ENCODE peak calls at places on chromosomes 4 and X, in four cellular contexts. F is A549, P is body of pancreas, X is dorsolateral prefrontal cortex. K is an unnamed sample.

GRCh38 chr4:144399927-144400326 is 246.0 kb upstream of the HHIP start:
- DNase-seq in F (peak; percentile 80), P (no peak), X (no peak), K (peak; percentile 92)

GRCh38 chrX:42704454-42704853 is 73.5 kb downstream of the PPP1R2C start:
- DNase-seq in F (no peak), P (no peak), X (no peak), K (no peak)

GRCh38 chr4:5980436-5981155 is 37.6 kb downstream of the C4orf50 start:
- DNase-seq in F (peak; percentile 14), P (no peak), X (no peak), K (no peak)

GRCh38 chr4:125125256-125125655 is 189.5 kb upstream of the FAT4 start:
- DNase-seq in F (no peak), P (no peak), X (no peak), K (no peak)

GRCh38 chrX:1529328-1529727 is 7.7 kb downstream of the P2RY8 start:
- DNase-seq in F (no peak), P (no peak), X (no peak), K (no peak)

GRCh38 chr4:88809561-88810219 is 112.1 kb upstream of the NAP1L5 start:
- DNase-seq in F (no peak), P (no peak), X (no peak), K (no peak)

GRCh38 chrX:136496359-136496767 is 1.0 kb upstream of the HTATSF1 start:
- DNase-seq in F (no peak), P (no peak), X (no peak), K (no peak)

GRCh38 chr4:55795342-55795741 is 24.2 kb upstream of the EXOC1L start:
- DNase-seq in F (no peak), P (no peak), X (no peak), K (no peak)

GRCh38 chr4:142698541-142698940 is 147.6 kb downstream of the INPP4B start:
- DNase-seq in F (no peak), P (no peak), X (no peak), K (no peak)

GRCh38 chrX:48897157-48897620 is 379 bp downstream of the TIMM17B start:
- DNase-seq in F (peak; percentile 90), P (peak; percentile 86), X (peak; percentile 68), K (no peak)

GRCh38 chr4:122764808-122765189 is 32.3 kb downstream of the BBS12 start:
- DNase-seq in F (peak; percentile 47), P (no peak), X (no peak), K (no peak)

GRCh38 chrX:79081895-79082512 is 62.5 kb upstream of the GPR174 start:
- DNase-seq in F (peak; percentile 22), P (peak; percentile 6), X (no peak), K (no peak)

GRCh38 chr4:123653211-123653610 is 256.6 kb downstream of the SPRY1 start:
- DNase-seq in F (no peak), P (no peak), X (no peak), K (no peak)

GRCh38 chr4:20860878-20861277 is 160.6 kb downstream of the PACRGL start:
- DNase-seq in F (no peak), P (no peak), X (no peak), K (no peak)

GRCh38 chr4:75736862-75737261 is 12.5 kb downstream of the USO1 start:
- DNase-seq in F (no peak), P (no peak), X (no peak), K (no peak)

GRCh38 chr4:72326692-72327632 is 242.1 kb downstream of the ADAMTS3 start:
- DNase-seq in F (peak; percentile 32), P (peak; percentile 11), X (no peak), K (no peak)

GRCh38 chrX:44002569-44002968 is 29.4 kb upstream of the NDP start:
- DNase-seq in F (no peak), P (peak; percentile 5), X (no peak), K (no peak)

GRCh38 chrX:43998374-43998773 is 25.2 kb upstream of the NDP start:
- DNase-seq in F (no peak), P (no peak), X (no peak), K (peak; percentile 6)

DNA sequence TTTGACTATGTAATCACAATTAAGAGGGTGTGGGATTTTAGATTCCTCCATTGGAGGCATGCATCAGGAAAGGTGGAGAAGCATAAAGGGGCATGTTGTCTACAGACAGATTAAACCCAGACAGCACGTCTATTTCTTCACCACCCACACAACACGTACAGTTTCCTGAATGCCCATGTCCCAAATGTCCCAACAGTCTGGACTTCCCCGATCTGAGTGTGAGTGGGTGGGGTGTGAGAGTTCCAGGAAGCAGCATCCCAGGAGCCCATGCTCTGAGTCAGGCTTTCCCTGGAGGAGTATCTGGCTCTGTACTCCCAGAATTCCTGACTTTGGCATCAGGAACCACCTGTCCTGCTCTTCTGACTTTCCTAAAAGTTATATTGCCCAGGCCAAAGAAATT is 30.8 kb upstream of the NDP start:
- DNase-seq in F (no peak), P (peak; percentile 9), X (no peak), K (no peak)
- H3K27ac ChIP-seq in F (no peak overlapping the region), P (no peak overlapping the region), X (no peak overlapping the region), K (no peak overlapping the region)

GRCh38 chr4:185480016-185480732 is 8.6 kb upstream of the CCDC110 start:
- DNase-seq in F (no peak), P (no peak), X (no peak), K (no peak)
- H3K27ac ChIP-seq in F (no peak overlapping the region), P (no peak overlapping the region), X (no peak overlapping the region), K (no peak overlapping the region)

DNA sequence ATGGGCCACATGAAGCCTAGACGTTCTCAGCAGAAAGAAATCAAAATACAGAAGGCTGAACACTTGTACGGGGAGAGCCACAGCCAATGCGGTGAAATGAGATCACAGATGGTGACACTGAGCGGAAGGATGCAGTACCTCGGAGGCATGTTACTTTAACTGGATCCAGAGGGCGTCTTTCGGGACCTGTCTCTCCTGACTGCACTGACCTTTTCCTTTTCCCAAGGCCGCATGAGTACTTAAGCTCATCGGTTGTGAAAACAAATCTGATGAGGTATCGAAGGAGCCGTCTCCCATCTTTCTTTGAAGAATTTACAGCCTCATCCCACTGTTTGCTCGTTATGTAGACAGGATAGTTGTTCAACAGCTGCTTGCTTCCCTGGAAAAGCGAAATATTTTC is 32.5 kb downstream of the BEND4 start:
- DNase-seq in F (no peak), P (no peak), X (no peak), K (no peak)
- H3K27ac ChIP-seq in F (no peak overlapping the region), P (no peak overlapping the region), X (no peak overlapping the region), K (no peak overlapping the region)

GRCh38 chr4:85659626-85660213 is 184.8 kb downstream of the ARHGAP24 start:
- DNase-seq in F (no peak), P (no peak), X (no peak), K (no peak)

GRCh38 chr4:85657143-85657542 is 182.2 kb downstream of the ARHGAP24 start:
- DNase-seq in F (no peak), P (no peak), X (no peak), K (no peak)

GRCh38 chr4:85658766-85659439 is 184.0 kb downstream of the ARHGAP24 start:
- DNase-seq in F (no peak), P (no peak), X (no peak), K (no peak)
- H3K27ac ChIP-seq in F (no peak overlapping the region), P (no peak overlapping the region), X (no peak overlapping the region), K (no peak overlapping the region)

DNA sequence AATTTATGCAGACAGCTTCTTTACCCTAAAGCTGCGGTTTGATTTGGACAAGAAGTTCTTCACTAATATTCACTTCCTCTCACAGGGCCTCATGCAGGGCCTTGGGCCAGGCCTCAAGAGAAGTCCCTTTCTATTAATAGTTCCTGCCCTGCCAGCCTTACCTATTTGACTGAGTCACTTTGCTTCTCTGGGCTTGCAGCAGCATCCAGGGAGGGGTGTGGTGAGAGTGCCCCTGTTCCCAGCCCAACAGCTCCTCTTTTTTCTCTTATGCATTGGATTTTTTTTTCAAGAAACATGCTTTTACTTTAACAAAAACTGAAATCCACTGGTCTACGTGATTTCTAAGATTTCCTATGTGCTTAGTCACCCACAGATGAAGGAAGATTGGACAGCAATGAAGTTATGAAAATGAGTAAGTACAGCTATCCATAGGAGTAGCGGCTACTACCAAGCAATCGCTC is 26.7 kb downstream of the FAM156B start:
- DNase-seq in F (peak; percentile 38), P (peak; percentile 41), X (no peak), K (no peak)
- H3K27ac ChIP-seq in F (no peak overlapping the region), P (no peak overlapping the region), X (peak overlapping the region; percentile 15), K (peak overlapping the region; percentile 47)

GRCh38 chr4:113627321-113627720 is 134.2 kb downstream of the CAMK2D start:
- DNase-seq in F (no peak), P (no peak), X (no peak), K (no peak)
- H3K27ac ChIP-seq in F (no peak overlapping the region), P (no peak overlapping the region), X (no peak overlapping the region), K (no peak overlapping the region)

GRCh38 chr4:185925910-185926360 is 113.9 kb upstream of the SORBS2 start:
- DNase-seq in F (no peak), P (no peak), X (no peak), K (no peak)
- H3K27ac ChIP-seq in F (no peak overlapping the region), P (no peak overlapping the region), X (no peak overlapping the region), K (no peak overlapping the region)